ENCODE peak calls at places on chromosome 13, in five cellular contexts. A is GM12878, Z is DMS79 treated with DMSO at 0.1 percent for 48 hours, J is mucosa of gallbladder, X is thoracic aorta. I is an unnamed sample.
A peak's percentile ranks its signal among the peaks of the same experiment; 100 is the strongest.

GRCh38 chr13:91588541-91588940 is 190.1 kb downstream of the GPC5 start:
- DNase-seq in J (no peak), A (no peak), X (no peak), Z (no peak), I (no peak)

GRCh38 chr13:26965976-26966375 is 205.4 kb upstream of the GPR12 start:
- DNase-seq in Z (no peak), A (no peak), J (peak; percentile 34), X (no peak), I (peak; percentile 69)

GRCh38 chr13:66886248-66886647 is 343.9 kb downstream of the PCDH9 start:
- DNase-seq in J (no peak), Z (no peak), X (no peak), A (no peak), I (no peak)

GRCh38 chr13:80118507-80118906 is 222.4 kb downstream of the SPRY2 start:
- DNase-seq in Z (no peak), X (no peak), A (no peak), J (no peak), I (no peak)

GRCh38 chr13:110306340-110306959 is 507 bp downstream of the COL4A1 start:
- DNase-seq in Z (peak; percentile 57), J (no peak), X (no peak), A (no peak), I (peak; percentile 58)

GRCh38 chr13:98717256-98717655 is 35.2 kb downstream of the SLC15A1 start:
- DNase-seq in A (no peak), X (no peak), Z (no peak), J (peak; percentile 28), I (no peak)

GRCh38 chr13:46666727-46667456 is 113.9 kb downstream of the LRCH1 start:
- DNase-seq in X (no peak), Z (no peak), J (no peak), A (no peak), I (peak; percentile 98)

GRCh38 chr13:100139822-100140221 is 50.9 kb downstream of the PCCA start:
- DNase-seq in A (no peak), J (no peak), Z (no peak), X (no peak), I (no peak)

GRCh38 chr13:112684444-112684843 is 5.4 kb upstream of the ATP11A start:
- DNase-seq in Z (no peak), X (no peak), J (no peak), A (no peak), I (no peak)

GRCh38 chr13:57624565-57625435 is 6.7 kb upstream of the PCDH17 start:
- DNase-seq in X (no peak), J (peak; percentile 56), Z (no peak), A (no peak), I (peak; percentile 87)

GRCh38 chr13:113921763-113922162 is 52.1 kb downstream of the C13orf46 start:
- DNase-seq in Z (no peak), X (no peak), A (no peak), J (no peak), I (no peak)

GRCh38 chr13:23986619-23987018 is 89.3 kb upstream of the C1QTNF9B start:
- DNase-seq in J (peak; percentile 26), Z (no peak), X (no peak), A (no peak), I (no peak)

GRCh38 chr13:112802808-112803207 is 113.0 kb downstream of the ATP11A start:
- DNase-seq in J (no peak), Z (no peak), X (no peak), A (peak; percentile 32), I (no peak)

GRCh38 chr13:103525530-103525929 is 459.3 kb upstream of the SLC10A2 start:
- DNase-seq in Z (no peak), A (no peak), J (no peak), X (no peak), I (no peak)

GRCh38 chr13:54636231-54636630 is 1607.6 kb downstream of the OLFM4 start:
- DNase-seq in J (no peak), Z (no peak), X (no peak), A (no peak), I (no peak)

GRCh38 chr13:101942038-101942437 is 459.8 kb downstream of the FGF14 start:
- DNase-seq in Z (peak; percentile 96), J (peak; percentile 41), A (no peak), X (no peak), I (peak; percentile 80)

GRCh38 chr13:45373116-45373606 is 32.2 kb upstream of the TPT1 start:
- DNase-seq in A (no peak), Z (no peak), X (no peak), J (no peak), I (no peak)

GRCh38 chr13:21670006-21670882 is 629 bp upstream of the FGF9 start:
- DNase-seq in J (peak; percentile 62), A (no peak), Z (peak; percentile 61), X (no peak), I (peak; percentile 61)

GRCh38 chr13:31945202-31945978 is 86.2 kb upstream of the FRY start:
- DNase-seq in A (no peak), Z (peak; percentile 85), X (no peak), J (peak; percentile 63), I (peak; percentile 59)

GRCh38 chr13:80116107-80116506 is 224.8 kb downstream of the SPRY2 start:
- DNase-seq in Z (no peak), A (no peak), X (no peak), J (no peak), I (peak; percentile 45)

GRCh38 chr13:32142115-32142514 is 110.5 kb downstream of the FRY start:
- DNase-seq in A (no peak), Z (no peak), J (no peak), X (no peak), I (no peak)

GRCh38 chr13:42894765-42895181 is 97.3 kb downstream of the EPSTI1 start:
- DNase-seq in Z (peak; percentile 54), A (no peak), J (no peak), X (no peak), I (no peak)

GRCh38 chr13:50415428-50415827 is 400.2 kb downstream of the KCNRG start:
- DNase-seq in X (no peak), J (no peak), Z (no peak), A (no peak), I (no peak)

GRCh38 chr13:25059943-25060342 is 36.0 kb upstream of the PABPC3 start:
- DNase-seq in J (no peak), X (no peak), Z (no peak), A (no peak), I (no peak)

GRCh38 chr13:38951525-38952313 is 38.9 kb downstream of the STOML3 start:
- DNase-seq in J (peak; percentile 40), X (no peak), Z (no peak), A (no peak), I (no peak)

GRCh38 chr13:64234255-64234654 is 2818.6 kb upstream of the PCDH20 start:
- DNase-seq in J (no peak), A (no peak), X (no peak), Z (no peak), I (peak; percentile 38)

GRCh38 chr13:20997301-20998061 is 63.9 kb downstream of the LATS2 start:
- DNase-seq in A (no peak), J (no peak), Z (no peak), X (no peak), I (peak; percentile 77)

GRCh38 chr13:20702945-20703784 is at the start of gene IL17D:
- DNase-seq in A (no peak), J (no peak), Z (no peak), X (no peak), I (peak; percentile 45)

GRCh38 chr13:44967656-44968451 is 21.4 kb downstream of the NUFIP1 start:
- DNase-seq in A (no peak), X (no peak), Z (no peak), J (no peak), I (no peak)

GRCh38 chr13:52104624-52105023 is 24.2 kb downstream of the NEK5 start:
- DNase-seq in X (no peak), A (no peak), Z (no peak), J (no peak), I (peak; percentile 8)

GRCh38 chr13:23848639-23849282 is 40.4 kb downstream of the MIPEP start:
- DNase-seq in A (no peak), J (no peak), Z (peak; percentile 2), X (no peak), I (no peak)

GRCh38 chr13:109646423-109646822 is 140.0 kb downstream of the IRS2 start:
- DNase-seq in X (no peak), Z (no peak), J (no peak), A (peak; percentile 7), I (no peak)

GRCh38 chr13:98874029-98874397 is 103.9 kb downstream of the DOCK9 start:
- DNase-seq in A (no peak), X (no peak), Z (no peak), J (no peak), I (no peak)

GRCh38 chr13:113121183-113121927 is 1.2 kb upstream of the F10 start:
- DNase-seq in J (no peak), A (no peak), Z (no peak), X (no peak), I (no peak)

GRCh38 chr13:60398438-60398891 is 1.4 kb downstream of the TDRD3 start:
- DNase-seq in J (no peak), A (no peak), X (no peak), Z (no peak), I (no peak)

GRCh38 chr13:31530883-31531282 is 208.4 kb upstream of the RXFP2 start:
- DNase-seq in J (no peak), Z (no peak), X (no peak), A (no peak), I (peak; percentile 2)

GRCh38 chr13:113143466-113144254 is 14.8 kb upstream of the PROZ start:
- DNase-seq in A (no peak), X (no peak), J (no peak), Z (no peak), I (no peak)

GRCh38 chr13:52862358-52863206 is 14.1 kb upstream of the PCDH8 start:
- DNase-seq in J (no peak), X (no peak), A (no peak), Z (no peak), I (peak; percentile 34)